ENCODE peak calls at places on chromosomes 11 and 22, in six cellular contexts. J, V, P, G, Q and W are unnamed samples.

GRCh38 chr11:28526406-28526751 is 418.2 kb downstream of the METTL15 start:
- DNase-seq in V (no peak), G (no peak), J (peak), Q (no peak), P (no peak), W (no peak)

GRCh38 chr11:83572521-83572920 is 286.4 kb upstream of the CCDC90B start:
- DNase-seq in G (no peak), J (no peak), V (no peak), P (no peak), Q (no peak), W (no peak)

GRCh38 chr11:69370984-69371709 is 77.2 kb downstream of the MYEOV start:
- DNase-seq in G (no peak), J (no peak), P (no peak), Q (peak), V (peak), W (no peak)

GRCh38 chr11:61814242-61814957 is 2.4 kb downstream of the FADS1 start:
- DNase-seq in Q (no peak), J (peak), G (peak), V (no peak), P (no peak), W (no peak)

GRCh38 chr22:44068422-44069191 is 44.5 kb downstream of the PARVB start:
- DNase-seq in J (no peak), Q (no peak), V (peak), G (no peak), P (no peak), W (peak)

GRCh38 chr11:122007611-122008071 is 108.4 kb downstream of the BLID start:
- DNase-seq in J (peak), Q (no peak), V (no peak), P (peak), G (no peak), W (no peak)

GRCh38 chr11:130178441-130178971 is 18.9 kb downstream of the ST14 start:
- DNase-seq in G (peak), Q (no peak), J (no peak), P (no peak), V (no peak), W (no peak)

GRCh38 chr11:68821670-68822069 is 20.0 kb downstream of the CPT1A start:
- DNase-seq in J (no peak), P (no peak), V (no peak), Q (no peak), G (no peak), W (no peak)

GRCh38 chr22:29071261-29072045 is 1.4 kb upstream of the KREMEN1 start:
- DNase-seq in P (no peak), V (no peak), Q (peak), J (peak), G (peak), W (peak)

GRCh38 chr11:2466869-2467694 is 22.3 kb downstream of the KCNQ1 start:
- DNase-seq in G (no peak), P (no peak), Q (peak), V (peak), J (no peak), W (no peak)

GRCh38 chr22:27217154-27217553 is 559.8 kb downstream of the MIAT start:
- DNase-seq in V (no peak), G (no peak), P (no peak), Q (no peak), J (no peak), W (no peak)

GRCh38 chr11:42410251-42410956 is 901.4 kb upstream of the API5 start:
- DNase-seq in P (no peak), G (peak), V (no peak), Q (no peak), J (no peak), W (no peak)

GRCh38 chr11:30586251-30587144 is at the start of gene MPPED2:
- DNase-seq in V (no peak), Q (no peak), G (no peak), P (no peak), J (no peak), W (peak)

GRCh38 chr11:18065572-18065971 is 19.5 kb upstream of the TPH1 start:
- DNase-seq in G (peak), V (no peak), J (no peak), P (no peak), Q (no peak), W (no peak)

GRCh38 chr22:31926969-31927368 is 17.4 kb upstream of the YWHAH start:
- DNase-seq in J (no peak), V (no peak), G (peak), P (no peak), Q (no peak), W (no peak)

GRCh38 chr22:46180370-46181137 is 30.2 kb downstream of the PPARA start:
- DNase-seq in P (no peak), Q (no peak), V (no peak), J (peak), G (no peak), W (no peak)

GRCh38 chr11:102794382-102794781 is 3.6 kb downstream of the MMP1 start:
- DNase-seq in J (peak), G (peak), V (no peak), Q (no peak), P (no peak), W (no peak)

GRCh38 chr11:69475141-69475865 is 6.2 kb upstream of the LINC01488 start:
- DNase-seq in P (no peak), V (no peak), J (no peak), Q (no peak), G (no peak), W (no peak)

GRCh38 chr11:10044618-10045017 is 249.4 kb downstream of the SBF2 start:
- DNase-seq in Q (no peak), P (no peak), J (no peak), V (no peak), G (peak), W (no peak)

GRCh38 chr22:48755332-48755949 is 1072.2 kb downstream of the BRD1 start:
- DNase-seq in Q (peak), J (no peak), P (no peak), V (peak), G (no peak), W (no peak)

GRCh38 chr11:105181521-105181920 is 42.0 kb upstream of the CARD18 start:
- DNase-seq in G (peak), P (no peak), Q (no peak), V (no peak), J (peak), W (no peak)

GRCh38 chr22:21947040-21948014 is 5.3 kb downstream of the PPM1F start:
- DNase-seq in J (peak), Q (no peak), P (peak), G (peak), V (no peak), W (no peak)

GRCh38 chr11:121249039-121249663 is 43.4 kb upstream of the SC5D start:
- DNase-seq in V (no peak), P (no peak), Q (no peak), J (peak), G (peak), W (no peak)

GRCh38 chr11:69460540-69461257 is 20.8 kb upstream of the LINC01488 start:
- DNase-seq in J (peak), Q (no peak), V (no peak), P (peak), G (peak), W (no peak)

GRCh38 chr11:57214494-57214893 is 22.6 kb downstream of the APLNR start:
- DNase-seq in V (no peak), Q (no peak), G (peak), J (peak), P (peak), W (no peak)

GRCh38 chr11:34899633-34900016 is 16.6 kb downstream of the APIP start:
- DNase-seq in G (no peak), V (no peak), Q (no peak), P (no peak), J (peak), W (no peak)

GRCh38 chr22:45224331-45224730 is 16.4 kb downstream of the KIAA0930 start:
- DNase-seq in P (no peak), Q (no peak), G (no peak), V (no peak), J (no peak), W (no peak)

GRCh38 chr11:14687456-14687855 is 43.9 kb downstream of the PDE3B start:
- DNase-seq in G (no peak), Q (no peak), V (no peak), J (no peak), P (no peak), W (no peak)

GRCh38 chr22:27857441-27857840 is 55.9 kb upstream of the MN1 start:
- DNase-seq in G (no peak), V (no peak), J (no peak), P (no peak), Q (no peak), W (no peak)

GRCh38 chr22:24128631-24129601 is 52.4 kb upstream of the SUSD2 start:
- DNase-seq in Q (no peak), G (no peak), P (no peak), J (no peak), V (no peak), W (no peak)

GRCh38 chr11:121591405-121592033 is 138.8 kb upstream of the SORL1-AS1 start:
- DNase-seq in J (peak), Q (peak), P (peak), V (peak), G (peak), W (no peak)

GRCh38 chr11:44842219-44842618 is 108.5 kb downstream of the TP53I11 start:
- DNase-seq in V (no peak), P (peak), G (no peak), J (peak), Q (no peak), W (no peak)

GRCh38 chr11:61914471-61915171 is 2.7 kb downstream of the RAB3IL1 start:
- DNase-seq in G (no peak), V (no peak), Q (no peak), J (no peak), P (no peak), W (no peak)

DNA sequence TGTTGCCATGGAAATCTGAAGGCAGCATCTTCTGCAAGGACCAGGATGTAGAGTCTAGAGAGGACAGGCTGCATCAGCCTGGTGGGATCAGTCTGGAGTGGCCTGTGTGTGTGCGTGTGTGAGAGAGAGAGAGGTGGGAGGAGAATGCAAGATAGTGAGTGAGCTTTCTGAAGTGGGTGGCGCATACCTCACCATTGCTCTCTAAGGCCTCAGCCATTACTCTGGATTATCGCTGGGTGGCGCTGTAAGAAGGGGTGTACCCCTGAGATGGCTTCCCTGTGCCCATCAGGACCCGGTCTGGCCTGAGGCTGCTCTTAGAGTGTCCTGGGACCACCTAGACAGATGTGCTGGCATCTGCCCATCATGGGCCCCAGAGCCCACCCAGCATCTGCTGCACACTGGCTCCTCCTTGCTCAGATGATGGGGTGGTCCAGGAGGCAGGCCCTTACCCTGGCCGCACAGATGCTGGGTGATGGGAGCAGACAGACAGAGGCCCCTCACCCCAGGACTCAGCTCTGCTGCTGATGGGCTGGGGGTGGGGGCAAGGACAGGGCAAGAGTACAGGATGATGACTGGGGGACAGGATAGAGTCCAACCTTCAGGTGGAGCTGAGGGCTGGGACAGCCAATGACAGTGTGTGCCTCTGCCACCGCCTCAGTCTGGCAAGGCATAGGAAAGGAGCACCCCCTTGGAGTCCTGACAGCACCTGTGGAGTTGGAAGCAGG is 25.7 kb upstream of the TUB start:
- DNase-seq in J (no peak), V (peak), G (no peak), P (no peak), Q (peak), W (no peak)
- TF ChIP-seq CTCF in J (peak), V (no peak), G (no peak), P (no peak), Q (no peak), W (no peak)

GRCh38 chr11:96943970-96944369 is 554.2 kb downstream of the JRKL start:
- DNase-seq in J (no peak), P (no peak), Q (no peak), V (no peak), G (no peak), W (no peak)
- TF ChIP-seq CTCF in J (no peak), P (no peak), Q (no peak), V (no peak), G (no peak), W (no peak)

GRCh38 chr22:34623580-34623979 is 442.4 kb upstream of the ISX start:
- DNase-seq in Q (no peak), J (no peak), P (no peak), G (no peak), V (no peak), W (no peak)
- TF ChIP-seq CTCF in Q (no peak), J (no peak), P (no peak), G (no peak), V (no peak), W (no peak)

GRCh38 chr11:17063171-17064002 is 14.1 kb downstream of the RPS13 start:
- DNase-seq in Q (peak), G (peak), P (peak), V (no peak), J (peak), W (peak)
- TF ChIP-seq CTCF in Q (no peak), G (peak), P (peak), V (peak), J (peak), W (no peak)